ENCODE peak calls at places on chromosomes 2 and 18, in ten cellular contexts. One of them, this sample, is unnamed.

GRCh38 chr2:177281400-177282021 is 17.0 kb upstream of the NFE2L2 start:
- DNase-seq in OCI-LY7: no peak
- DNase-seq in brain microvascular endothelial cell: no peak
- DNase-seq in sigmoid colon: no peak
- DNase-seq in gastrocnemius medialis: no peak
- DNase-seq in lower lobe of right lung: peak; percentile 50
- DNase-seq in GM23338: no peak
- DNase-seq in colonic mucosa: no peak
- DNase-seq in neural progenitor cell: no peak
- DNase-seq in aorta: peak; percentile 74
- DNase-seq in this sample: no peak

GRCh38 chr2:41068740-41069139 is 616.9 kb upstream of the SLC8A1 start:
- DNase-seq in OCI-LY7: no peak
- DNase-seq in brain microvascular endothelial cell: no peak
- DNase-seq in sigmoid colon: no peak
- DNase-seq in gastrocnemius medialis: no peak
- DNase-seq in lower lobe of right lung: no peak
- DNase-seq in GM23338: no peak
- DNase-seq in colonic mucosa: no peak
- DNase-seq in neural progenitor cell: no peak
- DNase-seq in aorta: no peak
- DNase-seq in this sample: no peak

GRCh38 chr2:218819103-218819502 is 12.5 kb downstream of the PRKAG3 start:
- DNase-seq in OCI-LY7: no peak
- DNase-seq in brain microvascular endothelial cell: no peak
- DNase-seq in sigmoid colon: no peak
- DNase-seq in gastrocnemius medialis: no peak
- DNase-seq in lower lobe of right lung: peak; percentile 29
- DNase-seq in GM23338: no peak
- DNase-seq in colonic mucosa: no peak
- DNase-seq in neural progenitor cell: no peak
- DNase-seq in aorta: no peak
- DNase-seq in this sample: no peak

GRCh38 chr2:31196622-31197021 is 20.7 kb downstream of the CAPN14 start:
- DNase-seq in OCI-LY7: no peak
- DNase-seq in brain microvascular endothelial cell: no peak
- DNase-seq in sigmoid colon: no peak
- DNase-seq in gastrocnemius medialis: no peak
- DNase-seq in lower lobe of right lung: no peak
- DNase-seq in GM23338: no peak
- DNase-seq in colonic mucosa: no peak
- DNase-seq in neural progenitor cell: no peak
- DNase-seq in aorta: no peak
- DNase-seq in this sample: no peak

GRCh38 chr2:182368446-182368845 is 58.4 kb downstream of the PDE1A start:
- DNase-seq in OCI-LY7: no peak
- DNase-seq in brain microvascular endothelial cell: no peak
- DNase-seq in sigmoid colon: no peak
- DNase-seq in gastrocnemius medialis: no peak
- DNase-seq in lower lobe of right lung: no peak
- DNase-seq in GM23338: no peak
- DNase-seq in colonic mucosa: no peak
- DNase-seq in neural progenitor cell: no peak
- DNase-seq in aorta: no peak
- DNase-seq in this sample: no peak

GRCh38 chr2:29628078-29628765 is 293.2 kb downstream of the ALK start:
- DNase-seq in OCI-LY7: no peak
- DNase-seq in brain microvascular endothelial cell: no peak
- DNase-seq in sigmoid colon: no peak
- DNase-seq in gastrocnemius medialis: no peak
- DNase-seq in lower lobe of right lung: no peak
- DNase-seq in GM23338: no peak
- DNase-seq in colonic mucosa: no peak
- DNase-seq in neural progenitor cell: no peak
- DNase-seq in aorta: no peak
- DNase-seq in this sample: no peak

GRCh38 chr18:39751926-39752325 is 2186.3 kb upstream of the CELF4 start:
- DNase-seq in OCI-LY7: no peak
- DNase-seq in brain microvascular endothelial cell: no peak
- DNase-seq in sigmoid colon: no peak
- DNase-seq in gastrocnemius medialis: no peak
- DNase-seq in lower lobe of right lung: no peak
- DNase-seq in GM23338: no peak
- DNase-seq in colonic mucosa: no peak
- DNase-seq in neural progenitor cell: no peak
- DNase-seq in aorta: no peak
- DNase-seq in this sample: no peak

GRCh38 chr2:195411219-195411687 is 245.8 kb upstream of the SLC39A10 start:
- DNase-seq in OCI-LY7: no peak
- DNase-seq in brain microvascular endothelial cell: peak; percentile 46
- DNase-seq in sigmoid colon: no peak
- DNase-seq in gastrocnemius medialis: no peak
- DNase-seq in lower lobe of right lung: no peak
- DNase-seq in GM23338: no peak
- DNase-seq in colonic mucosa: no peak
- DNase-seq in neural progenitor cell: no peak
- DNase-seq in aorta: no peak
- DNase-seq in this sample: no peak

GRCh38 chr2:127160676-127161075 is 53.7 kb upstream of the BIN1 start:
- DNase-seq in OCI-LY7: no peak
- DNase-seq in brain microvascular endothelial cell: no peak
- DNase-seq in sigmoid colon: no peak
- DNase-seq in gastrocnemius medialis: no peak
- DNase-seq in lower lobe of right lung: no peak
- DNase-seq in GM23338: no peak
- DNase-seq in colonic mucosa: no peak
- DNase-seq in neural progenitor cell: no peak
- DNase-seq in aorta: no peak
- DNase-seq in this sample: no peak
- H3K4me3 ChIP-seq in OCI-LY7: no peak overlapping the region
- H3K4me3 ChIP-seq in brain microvascular endothelial cell: no peak overlapping the region
- H3K4me3 ChIP-seq in sigmoid colon: no peak overlapping the region
- H3K4me3 ChIP-seq in gastrocnemius medialis: no peak overlapping the region
- H3K4me3 ChIP-seq in lower lobe of right lung: no peak overlapping the region
- H3K4me3 ChIP-seq in GM23338: no peak overlapping the region
- H3K4me3 ChIP-seq in colonic mucosa: no peak overlapping the region
- H3K4me3 ChIP-seq in neural progenitor cell: no peak overlapping the region
- H3K4me3 ChIP-seq in aorta: no peak overlapping the region
- H3K4me3 ChIP-seq in this sample: no peak overlapping the region

GRCh38 chr2:37226863-37227262 is 4.5 kb downstream of the CEBPZ start:
- DNase-seq in OCI-LY7: no peak
- DNase-seq in brain microvascular endothelial cell: no peak
- DNase-seq in sigmoid colon: no peak
- DNase-seq in gastrocnemius medialis: no peak
- DNase-seq in lower lobe of right lung: no peak
- DNase-seq in GM23338: peak; percentile 36
- DNase-seq in colonic mucosa: no peak
- DNase-seq in neural progenitor cell: peak; percentile 49
- DNase-seq in aorta: no peak
- DNase-seq in this sample: peak; percentile 75

GRCh38 chr2:37224063-37224462 is 7.3 kb downstream of the CEBPZ start:
- DNase-seq in OCI-LY7: no peak
- DNase-seq in brain microvascular endothelial cell: no peak
- DNase-seq in sigmoid colon: no peak
- DNase-seq in gastrocnemius medialis: no peak
- DNase-seq in lower lobe of right lung: no peak
- DNase-seq in GM23338: no peak
- DNase-seq in colonic mucosa: no peak
- DNase-seq in neural progenitor cell: no peak
- DNase-seq in aorta: no peak
- DNase-seq in this sample: no peak

GRCh38 chr2:37219046-37219445 is 12.3 kb downstream of the CEBPZ start:
- DNase-seq in OCI-LY7: no peak
- DNase-seq in brain microvascular endothelial cell: no peak
- DNase-seq in sigmoid colon: no peak
- DNase-seq in gastrocnemius medialis: no peak
- DNase-seq in lower lobe of right lung: no peak
- DNase-seq in GM23338: no peak
- DNase-seq in colonic mucosa: no peak
- DNase-seq in neural progenitor cell: no peak
- DNase-seq in aorta: no peak
- DNase-seq in this sample: no peak

GRCh38 chr2:37228788-37229187 is 2.6 kb downstream of the CEBPZ start:
- DNase-seq in OCI-LY7: no peak
- DNase-seq in brain microvascular endothelial cell: no peak
- DNase-seq in sigmoid colon: no peak
- DNase-seq in gastrocnemius medialis: no peak
- DNase-seq in lower lobe of right lung: no peak
- DNase-seq in GM23338: no peak
- DNase-seq in colonic mucosa: no peak
- DNase-seq in neural progenitor cell: no peak
- DNase-seq in aorta: no peak
- DNase-seq in this sample: no peak

DNA sequence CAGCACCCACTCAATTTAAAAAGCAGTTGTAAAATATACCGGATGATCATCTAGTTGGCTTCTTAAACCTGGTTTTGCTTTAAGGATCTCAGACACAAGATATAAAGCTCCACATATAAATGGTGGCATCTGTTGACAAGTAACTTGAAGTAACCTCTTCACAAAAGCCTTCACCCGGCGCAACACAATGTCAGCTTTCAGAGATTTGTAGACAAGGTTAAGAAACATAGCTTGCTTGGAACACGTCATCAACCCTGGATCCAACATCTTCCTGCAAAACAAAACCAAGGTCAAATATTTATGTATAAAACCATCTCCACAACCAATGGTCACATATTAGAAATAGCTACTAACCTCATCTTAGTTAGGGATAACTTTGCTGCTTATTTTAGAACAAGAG is 8.3 kb downstream of the CEBPZ start:
- DNase-seq in OCI-LY7: no peak
- DNase-seq in brain microvascular endothelial cell: no peak
- DNase-seq in sigmoid colon: no peak
- DNase-seq in gastrocnemius medialis: no peak
- DNase-seq in lower lobe of right lung: no peak
- DNase-seq in GM23338: no peak
- DNase-seq in colonic mucosa: no peak
- DNase-seq in neural progenitor cell: no peak
- DNase-seq in aorta: no peak
- DNase-seq in this sample: no peak
- H3K36me3 ChIP-seq in OCI-LY7: peaks cover 90% of the 10 kb centered on the region
- H3K36me3 ChIP-seq in brain microvascular endothelial cell: peaks cover 35% of the 10 kb centered on the region
- H3K36me3 ChIP-seq in sigmoid colon: peaks cover 66% of the 10 kb centered on the region
- H3K36me3 ChIP-seq in gastrocnemius medialis: peaks cover 68% of the 10 kb centered on the region
- H3K36me3 ChIP-seq in lower lobe of right lung: peaks cover 76% of the 10 kb centered on the region
- H3K36me3 ChIP-seq in GM23338: peaks cover 59% of the 10 kb centered on the region
- H3K36me3 ChIP-seq in colonic mucosa: peaks cover 12% of the 10 kb centered on the region
- H3K36me3 ChIP-seq in neural progenitor cell: peaks cover 28% of the 10 kb centered on the region
- H3K36me3 ChIP-seq in aorta: peaks cover 4% of the 10 kb centered on the region
- H3K36me3 ChIP-seq in this sample: peaks cover 71% of the 10 kb centered on the region

GRCh38 chr2:55147041-55147440 is 85.1 kb downstream of the CLHC1 start:
- DNase-seq in OCI-LY7: no peak
- DNase-seq in brain microvascular endothelial cell: no peak
- DNase-seq in sigmoid colon: no peak
- DNase-seq in gastrocnemius medialis: no peak
- DNase-seq in lower lobe of right lung: no peak
- DNase-seq in GM23338: no peak
- DNase-seq in colonic mucosa: no peak
- DNase-seq in neural progenitor cell: no peak
- DNase-seq in aorta: no peak
- DNase-seq in this sample: no peak

GRCh38 chr2:55148269-55148668 is 83.8 kb downstream of the CLHC1 start:
- DNase-seq in OCI-LY7: no peak
- DNase-seq in brain microvascular endothelial cell: peak; percentile 33
- DNase-seq in sigmoid colon: no peak
- DNase-seq in gastrocnemius medialis: no peak
- DNase-seq in lower lobe of right lung: no peak
- DNase-seq in GM23338: no peak
- DNase-seq in colonic mucosa: no peak
- DNase-seq in neural progenitor cell: no peak
- DNase-seq in aorta: no peak
- DNase-seq in this sample: no peak

GRCh38 chr2:55146266-55146665 is 85.8 kb downstream of the CLHC1 start:
- DNase-seq in OCI-LY7: no peak
- DNase-seq in brain microvascular endothelial cell: no peak
- DNase-seq in sigmoid colon: no peak
- DNase-seq in gastrocnemius medialis: no peak
- DNase-seq in lower lobe of right lung: no peak
- DNase-seq in GM23338: no peak
- DNase-seq in colonic mucosa: no peak
- DNase-seq in neural progenitor cell: no peak
- DNase-seq in aorta: no peak
- DNase-seq in this sample: no peak

GRCh38 chr2:55144922-55145820 is 86.9 kb downstream of the CLHC1 start:
- DNase-seq in OCI-LY7: no peak
- DNase-seq in brain microvascular endothelial cell: no peak
- DNase-seq in sigmoid colon: no peak
- DNase-seq in gastrocnemius medialis: no peak
- DNase-seq in lower lobe of right lung: no peak
- DNase-seq in GM23338: no peak
- DNase-seq in colonic mucosa: no peak
- DNase-seq in neural progenitor cell: no peak
- DNase-seq in aorta: no peak
- DNase-seq in this sample: no peak

DNA sequence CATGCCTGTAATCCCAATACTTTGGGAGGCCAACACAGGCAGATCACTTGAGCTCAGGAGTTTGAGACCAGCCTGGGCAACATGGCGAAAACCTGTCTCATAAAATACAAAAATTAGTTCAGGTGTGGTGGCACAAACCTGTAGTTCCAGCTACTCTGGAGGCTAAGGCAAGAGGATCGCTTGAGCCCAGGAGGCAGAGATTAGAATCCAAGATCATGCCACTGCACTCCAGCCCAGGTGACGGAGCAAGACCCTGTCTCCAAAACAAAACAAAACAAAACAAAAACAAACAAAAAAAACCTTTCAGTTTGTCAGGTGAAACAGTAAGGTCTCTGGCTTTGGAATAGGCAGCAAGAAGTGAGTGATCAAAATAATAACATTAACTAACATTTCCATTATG is 84.6 kb downstream of the CLHC1 start:
- DNase-seq in OCI-LY7: no peak
- DNase-seq in brain microvascular endothelial cell: no peak
- DNase-seq in sigmoid colon: no peak
- DNase-seq in gastrocnemius medialis: no peak
- DNase-seq in lower lobe of right lung: no peak
- DNase-seq in GM23338: no peak
- DNase-seq in colonic mucosa: no peak
- DNase-seq in neural progenitor cell: no peak
- DNase-seq in aorta: no peak
- DNase-seq in this sample: no peak
- H3K4me3 ChIP-seq in OCI-LY7: no peak overlapping the region
- H3K4me3 ChIP-seq in brain microvascular endothelial cell: no peak overlapping the region
- H3K4me3 ChIP-seq in sigmoid colon: no peak overlapping the region
- H3K4me3 ChIP-seq in gastrocnemius medialis: no peak overlapping the region
- H3K4me3 ChIP-seq in lower lobe of right lung: no peak overlapping the region
- H3K4me3 ChIP-seq in GM23338: no peak overlapping the region
- H3K4me3 ChIP-seq in colonic mucosa: no peak overlapping the region
- H3K4me3 ChIP-seq in neural progenitor cell: no peak overlapping the region
- H3K4me3 ChIP-seq in aorta: no peak overlapping the region
- H3K4me3 ChIP-seq in this sample: no peak overlapping the region

DNA sequence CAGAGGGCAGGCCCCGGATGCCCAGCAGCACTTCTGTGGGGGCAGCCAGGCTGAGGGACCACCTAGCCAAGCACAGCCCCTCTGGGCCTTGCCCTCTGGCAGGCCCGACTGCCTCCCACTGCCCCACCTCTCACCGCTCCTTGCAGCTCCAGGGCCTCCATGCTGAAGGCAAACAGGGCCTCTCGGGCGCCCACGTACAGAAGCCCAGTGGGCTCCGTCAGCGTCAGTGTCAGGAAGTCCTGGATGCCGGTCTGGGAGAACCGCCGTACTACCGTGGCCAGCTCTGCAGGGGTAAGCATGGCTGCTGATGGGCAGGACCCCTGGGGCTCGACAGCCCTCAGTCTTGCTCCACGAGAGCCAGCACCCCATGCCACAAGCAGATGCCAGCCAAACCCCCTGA is 3.7 kb downstream of the SEMA4C start:
- DNase-seq in OCI-LY7: no peak
- DNase-seq in brain microvascular endothelial cell: no peak
- DNase-seq in sigmoid colon: peak; percentile 67
- DNase-seq in gastrocnemius medialis: no peak
- DNase-seq in lower lobe of right lung: no peak
- DNase-seq in GM23338: no peak
- DNase-seq in colonic mucosa: no peak
- DNase-seq in neural progenitor cell: no peak
- DNase-seq in aorta: peak; percentile 45
- DNase-seq in this sample: no peak
- H3K36me3 ChIP-seq in OCI-LY7: no peaks in the 10 kb centered on the region
- H3K36me3 ChIP-seq in brain microvascular endothelial cell: peaks cover 57% of the 10 kb centered on the region
- H3K36me3 ChIP-seq in sigmoid colon: peaks cover 64% of the 10 kb centered on the region
- H3K36me3 ChIP-seq in gastrocnemius medialis: peaks cover 36% of the 10 kb centered on the region
- H3K36me3 ChIP-seq in lower lobe of right lung: peaks cover 64% of the 10 kb centered on the region
- H3K36me3 ChIP-seq in GM23338: peaks cover 30% of the 10 kb centered on the region
- H3K36me3 ChIP-seq in colonic mucosa: peaks cover 5% of the 10 kb centered on the region
- H3K36me3 ChIP-seq in neural progenitor cell: no peaks in the 10 kb centered on the region
- H3K36me3 ChIP-seq in aorta: no peaks in the 10 kb centered on the region
- H3K36me3 ChIP-seq in this sample: peaks cover 59% of the 10 kb centered on the region